ENCODE peak calls at places on chromosomes 5 and 9, in seven cellular contexts. F is globus pallidus; Y is heart right ventricle; U is GDM1; M is activated CD4-positive, alpha-beta T cell treated with anti-CD3 and anti-CD28 coated beads, Interleukin-2, amount 50 U/mL, for 1 hour; P is psoas muscle; L is fibroblast of the aortic adventitia. E is an unnamed sample.

GRCh38 chr5:138737494-138738265 is 15.5 kb upstream of the CTNNA1 start:
- DNase-seq in U (no peak), Y (no peak), M (no peak), F (no peak), P (no peak), L (peak), E (no peak)

GRCh38 chr5:142915840-142916424 is 145.8 kb downstream of the ARHGAP26 start:
- DNase-seq in Y (no peak), F (peak), M (no peak), U (no peak), P (no peak), L (no peak), E (no peak)

GRCh38 chr5:15600035-15600434 is 100.1 kb downstream of the FBXL7 start:
- DNase-seq in L (peak), M (no peak), Y (no peak), F (no peak), U (no peak), P (no peak), E (no peak)

GRCh38 chr9:136551401-136552116 is 5.7 kb upstream of the NOTCH1 start:
- DNase-seq in L (peak), F (no peak), P (peak), Y (peak), M (no peak), U (no peak), E (no peak)

GRCh38 chr9:88814521-88815101 is 176.7 kb upstream of the S1PR3 start:
- DNase-seq in M (no peak), F (no peak), P (no peak), L (peak), Y (peak), U (no peak), E (no peak)

GRCh38 chr9:7760014-7760415 is 39.6 kb downstream of the DMAC1 start:
- DNase-seq in P (peak), F (no peak), Y (peak), L (peak), M (no peak), U (no peak), E (no peak)

GRCh38 chr5:107652839-107653607 is 17.7 kb downstream of the EFNA5 start:
- DNase-seq in P (no peak), L (no peak), M (no peak), U (no peak), Y (no peak), F (no peak), E (no peak)

GRCh38 chr5:149640350-149640999 is 59.2 kb downstream of the ARHGEF37 start:
- DNase-seq in P (no peak), M (no peak), L (no peak), U (no peak), Y (no peak), F (no peak), E (no peak)

GRCh38 chr5:56527174-56527573 is 288.2 kb upstream of the MAP3K1 start:
- DNase-seq in M (no peak), L (no peak), P (no peak), Y (no peak), F (no peak), U (no peak), E (no peak)

GRCh38 chr9:106717686-106718085 is 145.3 kb upstream of the ZNF462 start:
- DNase-seq in L (peak), P (no peak), U (no peak), M (no peak), Y (no peak), F (no peak), E (no peak)

GRCh38 chr5:53425598-53426516 is 54.6 kb upstream of the FST start:
- DNase-seq in M (no peak), Y (no peak), P (no peak), F (peak), L (peak), U (no peak), E (no peak)

GRCh38 chr9:123686849-123687233 is 243.1 kb downstream of the DENND1A start:
- DNase-seq in M (no peak), U (no peak), F (no peak), P (no peak), Y (no peak), L (no peak), E (no peak)

GRCh38 chr5:74093501-74093993 is 467.6 kb downstream of the ARHGEF28 start:
- DNase-seq in U (no peak), L (no peak), P (no peak), M (no peak), F (no peak), Y (no peak), E (no peak)

E was measured in cerebellum.